ENCODE peak calls at places on chromosomes 3 and 15, in four cellular contexts. U, E, H and C are unnamed samples.

GRCh38 chr15:101306341-101307047 is 11.4 kb upstream of the SNRPA1 start:
- DNase-seq in H (no peak), E (no peak), U (no peak), C (no peak)

GRCh38 chr15:95498956-95499355 is 831.5 kb upstream of the NR2F2 start:
- DNase-seq in H (no peak), U (no peak), E (no peak), C (no peak)

GRCh38 chr15:93587046-93587445 is 498.0 kb upstream of the RGMA start:
- DNase-seq in H (no peak), E (no peak), U (no peak), C (no peak)

GRCh38 chr3:186193534-186194450 is 84.9 kb upstream of the ETV5 start:
- DNase-seq in E (no peak), H (no peak), U (no peak), C (no peak)

GRCh38 chr3:70984756-70985155 is 598.8 kb downstream of the FOXP1 start:
- DNase-seq in U (no peak), H (no peak), E (no peak), C (no peak)

GRCh38 chr3:141482250-141482937 is 4.4 kb upstream of the RASA2 start:
- DNase-seq in H (no peak), E (peak), U (no peak), C (no peak)

GRCh38 chr3:10764314-10765051 is 51.5 kb upstream of the SLC6A11 start:
- DNase-seq in H (no peak), U (no peak), E (peak), C (no peak)

GRCh38 chr3:169813757-169814517 is 1.2 kb upstream of the LRRC34 start:
- DNase-seq in E (peak), H (no peak), U (no peak), C (peak)

GRCh38 chr15:29018406-29018805 is 132.6 kb downstream of the APBA2 start:
- DNase-seq in E (no peak), U (no peak), H (no peak), C (no peak)

GRCh38 chr3:36707623-36708409 is 56.5 kb downstream of the DCLK3 start:
- DNase-seq in U (no peak), E (no peak), H (no peak), C (peak)

GRCh38 chr15:52523192-52523591 is 5.5 kb downstream of the MYO5A start:
- DNase-seq in U (no peak), H (no peak), E (no peak), C (no peak)

GRCh38 chr3:16254933-16255725 is 9.6 kb downstream of the DPH3 start:
- DNase-seq in E (no peak), H (no peak), U (no peak), C (no peak)

GRCh38 chr3:66386925-66387650 is 113.7 kb downstream of the LRIG1 start:
- DNase-seq in H (no peak), U (no peak), E (no peak), C (no peak)

GRCh38 chr3:97686258-97686657 is 78.3 kb upstream of the ARL6 start:
- DNase-seq in U (no peak), E (no peak), H (no peak), C (no peak)

GRCh38 chr3:182969277-182969676 is 11.1 kb downstream of the DCUN1D1 start:
- DNase-seq in H (no peak), U (no peak), E (no peak), C (peak)

GRCh38 chr3:44058022-44058867 is 183.4 kb upstream of the TOPAZ1 start:
- DNase-seq in U (no peak), E (no peak), H (no peak), C (no peak)

GRCh38 chr3:171248426-171249115 is 211.6 kb downstream of the TNIK start:
- DNase-seq in E (no peak), H (no peak), U (no peak), C (no peak)

GRCh38 chr15:67134577-67135492 is 69.4 kb downstream of the SMAD3 start:
- DNase-seq in U (no peak), E (no peak), H (peak), C (no peak)

GRCh38 chr15:67132276-67132675 is 66.9 kb downstream of the SMAD3 start:
- DNase-seq in E (no peak), H (no peak), U (no peak), C (no peak)

GRCh38 chr15:67133026-67133425 is 67.6 kb downstream of the SMAD3 start:
- DNase-seq in U (no peak), H (no peak), E (no peak), C (no peak)

GRCh38 chr15:67135494-67135893 is 70.1 kb downstream of the SMAD3 start:
- DNase-seq in U (no peak), E (peak), H (peak), C (no peak)

DNA sequence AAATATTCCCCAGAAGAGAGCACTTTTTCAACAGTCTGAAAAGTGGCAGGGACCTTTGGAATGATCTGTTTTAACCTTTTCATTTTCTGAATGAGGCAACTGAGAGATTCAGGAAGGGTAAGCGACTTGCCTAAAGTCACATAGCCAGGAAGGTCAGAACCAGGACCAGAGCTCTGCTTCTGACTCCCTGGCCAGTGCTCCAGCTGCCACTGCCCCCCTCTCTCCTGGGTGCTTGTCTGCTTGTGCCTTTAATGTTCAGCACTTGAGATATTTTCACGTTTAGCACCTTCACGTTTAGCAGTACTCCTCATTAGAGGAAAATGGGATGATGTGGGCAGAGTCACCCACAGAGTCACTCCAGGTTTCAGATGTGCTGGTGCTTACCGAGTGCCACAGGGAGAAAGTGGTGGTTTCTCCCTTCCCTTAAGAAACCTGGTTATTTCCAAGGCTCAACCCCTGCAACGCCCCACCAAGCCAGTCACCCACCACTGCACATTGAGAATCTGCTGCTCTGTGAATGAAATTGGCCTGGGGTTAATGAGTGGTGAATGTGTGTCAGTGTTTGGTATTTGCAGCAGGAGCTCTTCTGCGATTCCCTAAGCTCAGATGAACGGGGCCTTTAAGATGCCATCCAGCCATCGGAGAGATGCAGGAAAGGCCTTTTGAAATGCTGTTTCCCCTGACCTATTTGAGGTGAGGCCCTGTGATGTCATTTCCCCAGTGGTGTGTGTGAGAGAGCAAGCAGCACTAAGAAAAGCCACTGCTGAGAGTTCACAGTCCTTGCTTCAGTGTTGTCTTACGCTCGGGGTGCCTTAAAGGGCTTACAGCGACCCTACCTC is 68.6 kb downstream of the SMAD3 start:
- DNase-seq in E (no peak), H (no peak), U (no peak), C (no peak)
- TF ChIP-seq POLR2A in E (no peak), H (peak), U (no peak), C (no peak)

GRCh38 chr15:70442616-70443321 is 320.6 kb downstream of the UACA start:
- DNase-seq in U (peak), E (no peak), H (no peak), C (no peak)
- TF ChIP-seq POLR2A in U (no peak), E (no peak), H (no peak), C (no peak)

GRCh38 chr15:99502182-99502581 is 63.6 kb upstream of the MEF2A start:
- DNase-seq in U (no peak), H (no peak), E (no peak), C (no peak)
- TF ChIP-seq POLR2A in U (no peak), H (no peak), E (no peak), C (no peak)

GRCh38 chr3:48472923-48473616 is 26.5 kb downstream of the ATRIP start:
- DNase-seq in U (peak), E (peak), H (peak), C (peak)
- TF ChIP-seq POLR2A in U (peak), E (no peak), H (peak), C (peak)